ENCODE peak calls at places on chromosomes 12 and 14, in nine cellular contexts. One of them, this sample, is unnamed.

GRCh38 chr12:89684131-89684530 is 24.5 kb downstream of the ATP2B1 start:
- DNase-seq in CD8-positive, alpha-beta T cell: no peak
- DNase-seq in kidney: no peak
- DNase-seq in epithelial cell of esophagus: no peak
- DNase-seq in AG04449: no peak
- DNase-seq in fibroblast of villous mesenchyme: no peak
- DNase-seq in AG10803: no peak
- DNase-seq in esophagus muscularis mucosa: no peak
- DNase-seq in HepG2: no peak
- DNase-seq in this sample: no peak

GRCh38 chr14:36859119-36859518 is 197.5 kb downstream of the PAX9 start:
- DNase-seq in AG10803: no peak
- DNase-seq in HepG2: no peak
- DNase-seq in esophagus muscularis mucosa: no peak
- DNase-seq in AG04449: no peak
- DNase-seq in epithelial cell of esophagus: no peak
- DNase-seq in kidney: no peak
- DNase-seq in CD8-positive, alpha-beta T cell: no peak
- DNase-seq in fibroblast of villous mesenchyme: no peak
- DNase-seq in this sample: no peak

GRCh38 chr12:29610473-29611174 is 113.1 kb upstream of the OVCH1 start:
- DNase-seq in CD8-positive, alpha-beta T cell: no peak
- DNase-seq in HepG2: no peak
- DNase-seq in AG10803: no peak
- DNase-seq in fibroblast of villous mesenchyme: no peak
- DNase-seq in epithelial cell of esophagus: no peak
- DNase-seq in esophagus muscularis mucosa: no peak
- DNase-seq in kidney: no peak
- DNase-seq in AG04449: no peak
- DNase-seq in this sample: no peak

GRCh38 chr12:110022980-110023633 is 23.9 kb downstream of the ANKRD13A start:
- DNase-seq in AG10803: peak
- DNase-seq in CD8-positive, alpha-beta T cell: no peak
- DNase-seq in esophagus muscularis mucosa: no peak
- DNase-seq in kidney: no peak
- DNase-seq in fibroblast of villous mesenchyme: no peak
- DNase-seq in epithelial cell of esophagus: peak
- DNase-seq in AG04449: peak
- DNase-seq in HepG2: no peak
- DNase-seq in this sample: peak

GRCh38 chr12:1099158-1099557 is 108.1 kb downstream of the ERC1 start:
- DNase-seq in AG10803: no peak
- DNase-seq in HepG2: no peak
- DNase-seq in CD8-positive, alpha-beta T cell: no peak
- DNase-seq in esophagus muscularis mucosa: no peak
- DNase-seq in epithelial cell of esophagus: no peak
- DNase-seq in fibroblast of villous mesenchyme: no peak
- DNase-seq in AG04449: no peak
- DNase-seq in kidney: no peak
- DNase-seq in this sample: no peak

GRCh38 chr12:66070378-66071120 is 60.0 kb downstream of the LLPH start:
- DNase-seq in CD8-positive, alpha-beta T cell: no peak
- DNase-seq in AG04449: no peak
- DNase-seq in AG10803: no peak
- DNase-seq in epithelial cell of esophagus: no peak
- DNase-seq in fibroblast of villous mesenchyme: no peak
- DNase-seq in HepG2: no peak
- DNase-seq in esophagus muscularis mucosa: no peak
- DNase-seq in kidney: no peak
- DNase-seq in this sample: no peak

GRCh38 chr12:14854586-14855163 is 11.3 kb upstream of the ART4 start:
- DNase-seq in esophagus muscularis mucosa: no peak
- DNase-seq in kidney: no peak
- DNase-seq in fibroblast of villous mesenchyme: peak
- DNase-seq in AG10803: peak
- DNase-seq in epithelial cell of esophagus: no peak
- DNase-seq in HepG2: no peak
- DNase-seq in CD8-positive, alpha-beta T cell: no peak
- DNase-seq in AG04449: no peak
- DNase-seq in this sample: no peak

GRCh38 chr12:12903642-12904609 is 12.6 kb downstream of the GPRC5A start:
- DNase-seq in AG04449: no peak
- DNase-seq in CD8-positive, alpha-beta T cell: no peak
- DNase-seq in kidney: no peak
- DNase-seq in esophagus muscularis mucosa: no peak
- DNase-seq in AG10803: no peak
- DNase-seq in fibroblast of villous mesenchyme: no peak
- DNase-seq in epithelial cell of esophagus: peak
- DNase-seq in HepG2: peak
- DNase-seq in this sample: no peak

GRCh38 chr12:107472308-107472707 is 213.3 kb upstream of the PWP1 start:
- DNase-seq in fibroblast of villous mesenchyme: no peak
- DNase-seq in AG04449: no peak
- DNase-seq in HepG2: no peak
- DNase-seq in AG10803: no peak
- DNase-seq in kidney: no peak
- DNase-seq in esophagus muscularis mucosa: no peak
- DNase-seq in CD8-positive, alpha-beta T cell: no peak
- DNase-seq in epithelial cell of esophagus: no peak
- DNase-seq in this sample: no peak

GRCh38 chr12:104535383-104535782 is 78.6 kb downstream of the CHST11 start:
- DNase-seq in AG10803: peak
- DNase-seq in epithelial cell of esophagus: no peak
- DNase-seq in fibroblast of villous mesenchyme: no peak
- DNase-seq in AG04449: peak
- DNase-seq in HepG2: no peak
- DNase-seq in esophagus muscularis mucosa: no peak
- DNase-seq in CD8-positive, alpha-beta T cell: no peak
- DNase-seq in kidney: no peak
- DNase-seq in this sample: peak

GRCh38 chr12:117356048-117356447 is 5.4 kb downstream of the NOS1 start:
- DNase-seq in AG04449: no peak
- DNase-seq in CD8-positive, alpha-beta T cell: no peak
- DNase-seq in esophagus muscularis mucosa: no peak
- DNase-seq in kidney: no peak
- DNase-seq in HepG2: no peak
- DNase-seq in AG10803: peak
- DNase-seq in fibroblast of villous mesenchyme: no peak
- DNase-seq in epithelial cell of esophagus: peak
- DNase-seq in this sample: no peak

GRCh38 chr12:93813181-93813580 is 136.0 kb downstream of the CRADD start:
- DNase-seq in epithelial cell of esophagus: no peak
- DNase-seq in AG10803: peak
- DNase-seq in AG04449: no peak
- DNase-seq in fibroblast of villous mesenchyme: peak
- DNase-seq in CD8-positive, alpha-beta T cell: no peak
- DNase-seq in esophagus muscularis mucosa: no peak
- DNase-seq in HepG2: no peak
- DNase-seq in kidney: no peak
- DNase-seq in this sample: no peak

GRCh38 chr14:74476607-74477006 is 16.5 kb downstream of the NPC2 start:
- DNase-seq in kidney: peak
- DNase-seq in AG10803: no peak
- DNase-seq in esophagus muscularis mucosa: no peak
- DNase-seq in fibroblast of villous mesenchyme: no peak
- DNase-seq in epithelial cell of esophagus: no peak
- DNase-seq in HepG2: no peak
- DNase-seq in AG04449: no peak
- DNase-seq in CD8-positive, alpha-beta T cell: no peak
- DNase-seq in this sample: no peak

GRCh38 chr12:124232654-124232987 is 62.3 kb upstream of the RFLNA start:
- DNase-seq in CD8-positive, alpha-beta T cell: no peak
- DNase-seq in fibroblast of villous mesenchyme: no peak
- DNase-seq in HepG2: no peak
- DNase-seq in AG04449: no peak
- DNase-seq in kidney: no peak
- DNase-seq in esophagus muscularis mucosa: no peak
- DNase-seq in epithelial cell of esophagus: no peak
- DNase-seq in AG10803: no peak
- DNase-seq in this sample: no peak
- TF ChIP-seq CTCF in CD8-positive, alpha-beta T cell: no peak
- TF ChIP-seq CTCF in fibroblast of villous mesenchyme: no peak
- TF ChIP-seq CTCF in HepG2: no peak
- TF ChIP-seq CTCF in AG04449: no peak
- TF ChIP-seq CTCF in kidney: no peak
- TF ChIP-seq CTCF in esophagus muscularis mucosa: no peak
- TF ChIP-seq CTCF in epithelial cell of esophagus: no peak
- TF ChIP-seq CTCF in AG10803: no peak
- TF ChIP-seq CTCF in this sample: no peak

DNA sequence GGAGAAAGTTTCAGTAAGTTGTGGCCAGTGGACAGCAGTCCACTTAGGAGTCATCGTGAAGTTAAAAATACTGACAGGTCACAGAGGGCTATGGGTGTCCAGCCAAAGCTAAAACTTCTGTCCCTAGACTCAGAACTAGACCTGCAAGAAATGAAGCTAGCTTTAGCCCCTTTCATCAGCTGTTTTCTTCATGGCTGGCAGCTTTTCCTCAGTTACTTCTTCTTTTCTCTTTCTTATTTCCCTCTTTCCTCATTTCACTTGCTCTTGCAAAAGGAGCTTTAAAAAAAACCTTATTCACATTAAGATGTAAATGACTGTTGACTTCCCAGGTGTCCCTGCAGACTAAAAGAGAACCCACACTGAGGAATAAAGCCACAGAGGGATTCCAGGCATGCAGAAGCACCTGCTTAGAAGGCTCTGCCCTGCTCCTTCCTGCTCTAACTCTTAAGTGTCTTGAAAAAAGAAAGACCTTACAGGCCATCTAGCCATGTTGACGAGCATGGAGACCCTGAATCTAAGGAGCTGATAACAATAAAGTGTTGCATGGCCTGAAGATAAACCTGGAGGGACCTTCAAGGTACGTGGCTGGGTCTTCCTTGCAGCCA is 69.7 kb upstream of the CCND2 start:
- DNase-seq in HepG2: no peak
- DNase-seq in esophagus muscularis mucosa: peak
- DNase-seq in CD8-positive, alpha-beta T cell: no peak
- DNase-seq in AG10803: no peak
- DNase-seq in fibroblast of villous mesenchyme: no peak
- DNase-seq in kidney: no peak
- DNase-seq in epithelial cell of esophagus: no peak
- DNase-seq in AG04449: no peak
- DNase-seq in this sample: no peak
- H3K4me3 ChIP-seq in HepG2: no peak
- H3K4me3 ChIP-seq in esophagus muscularis mucosa: no peak
- H3K4me3 ChIP-seq in CD8-positive, alpha-beta T cell: no peak
- H3K4me3 ChIP-seq in AG10803: no peak
- H3K4me3 ChIP-seq in fibroblast of villous mesenchyme: no peak
- H3K4me3 ChIP-seq in kidney: no peak
- H3K4me3 ChIP-seq in epithelial cell of esophagus: no peak
- H3K4me3 ChIP-seq in AG04449: no peak
- H3K4me3 ChIP-seq in this sample: no peak

GRCh38 chr12:62525306-62525705 is 58.7 kb downstream of the MON2 start:
- DNase-seq in epithelial cell of esophagus: no peak
- DNase-seq in kidney: no peak
- DNase-seq in HepG2: no peak
- DNase-seq in fibroblast of villous mesenchyme: no peak
- DNase-seq in AG10803: no peak
- DNase-seq in esophagus muscularis mucosa: no peak
- DNase-seq in CD8-positive, alpha-beta T cell: no peak
- DNase-seq in AG04449: no peak
- DNase-seq in this sample: no peak

GRCh38 chr12:62523619-62524018 is 57.0 kb downstream of the MON2 start:
- DNase-seq in AG10803: no peak
- DNase-seq in HepG2: no peak
- DNase-seq in epithelial cell of esophagus: no peak
- DNase-seq in esophagus muscularis mucosa: no peak
- DNase-seq in kidney: no peak
- DNase-seq in AG04449: no peak
- DNase-seq in fibroblast of villous mesenchyme: no peak
- DNase-seq in CD8-positive, alpha-beta T cell: no peak
- DNase-seq in this sample: no peak

GRCh38 chr12:62520361-62520760 is 53.7 kb downstream of the MON2 start:
- DNase-seq in esophagus muscularis mucosa: no peak
- DNase-seq in AG04449: no peak
- DNase-seq in epithelial cell of esophagus: no peak
- DNase-seq in fibroblast of villous mesenchyme: no peak
- DNase-seq in HepG2: no peak
- DNase-seq in kidney: no peak
- DNase-seq in AG10803: no peak
- DNase-seq in CD8-positive, alpha-beta T cell: no peak
- DNase-seq in this sample: no peak

GRCh38 chr12:62519043-62519442 is 52.4 kb downstream of the MON2 start:
- DNase-seq in kidney: peak
- DNase-seq in AG10803: no peak
- DNase-seq in epithelial cell of esophagus: no peak
- DNase-seq in fibroblast of villous mesenchyme: no peak
- DNase-seq in AG04449: no peak
- DNase-seq in CD8-positive, alpha-beta T cell: no peak
- DNase-seq in esophagus muscularis mucosa: no peak
- DNase-seq in HepG2: no peak
- DNase-seq in this sample: no peak

DNA sequence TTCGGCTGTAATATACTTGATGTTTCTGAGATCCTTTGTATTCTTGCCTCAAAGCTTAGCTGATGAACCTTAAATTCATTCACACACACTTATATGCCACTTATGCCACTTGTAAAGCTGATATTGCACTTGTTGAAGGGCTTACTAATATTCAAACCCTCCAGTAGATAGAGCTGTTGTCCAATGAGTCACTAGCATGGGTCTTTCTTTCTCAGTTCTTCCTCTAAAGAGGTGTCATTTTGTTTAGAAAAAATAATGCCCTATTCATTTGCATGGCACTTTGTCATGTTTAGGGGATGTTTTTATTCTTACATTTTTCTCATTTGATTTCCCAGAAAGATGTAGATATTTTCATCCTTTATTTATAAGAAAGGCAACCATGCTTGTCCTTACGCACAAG is 56.4 kb downstream of the MON2 start:
- DNase-seq in esophagus muscularis mucosa: no peak
- DNase-seq in fibroblast of villous mesenchyme: no peak
- DNase-seq in CD8-positive, alpha-beta T cell: no peak
- DNase-seq in HepG2: no peak
- DNase-seq in AG10803: peak
- DNase-seq in epithelial cell of esophagus: peak
- DNase-seq in kidney: no peak
- DNase-seq in AG04449: no peak
- DNase-seq in this sample: no peak
- TF ChIP-seq CTCF in esophagus muscularis mucosa: no peak
- TF ChIP-seq CTCF in fibroblast of villous mesenchyme: no peak
- TF ChIP-seq CTCF in CD8-positive, alpha-beta T cell: no peak
- TF ChIP-seq CTCF in HepG2: no peak
- TF ChIP-seq CTCF in AG10803: peak
- TF ChIP-seq CTCF in epithelial cell of esophagus: no peak
- TF ChIP-seq CTCF in kidney: no peak
- TF ChIP-seq CTCF in AG04449: no peak
- TF ChIP-seq CTCF in this sample: no peak

DNA sequence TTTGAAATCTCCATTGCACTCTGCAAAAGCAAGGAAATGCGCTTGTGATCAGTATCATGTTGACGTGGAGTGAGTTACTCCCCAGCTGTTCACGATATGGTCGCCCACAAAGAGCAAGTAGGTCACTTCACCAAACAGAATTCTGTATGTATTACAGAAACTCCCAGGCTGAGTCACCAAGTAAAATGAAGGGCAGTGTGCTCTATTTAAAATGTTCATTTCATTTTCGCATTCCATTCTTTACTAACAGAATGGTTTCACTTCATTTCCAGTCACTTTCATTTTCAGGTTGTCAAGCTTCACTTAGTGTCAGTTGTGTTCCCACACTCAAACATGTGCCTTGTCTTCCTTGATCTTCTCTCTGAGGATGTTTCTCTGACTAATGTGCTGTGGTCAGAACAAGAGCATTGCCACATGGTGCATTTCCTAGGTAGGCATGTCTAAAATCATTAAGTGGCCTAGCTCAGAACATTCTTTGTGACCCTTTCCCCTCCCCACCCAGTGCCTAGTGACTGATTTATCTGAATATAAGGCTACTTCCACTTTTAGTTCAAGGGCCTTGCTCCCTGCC is 391.2 kb downstream of the RAD51B start:
- DNase-seq in HepG2: peak
- DNase-seq in AG04449: peak
- DNase-seq in fibroblast of villous mesenchyme: peak
- DNase-seq in esophagus muscularis mucosa: no peak
- DNase-seq in AG10803: peak
- DNase-seq in CD8-positive, alpha-beta T cell: peak
- DNase-seq in kidney: no peak
- DNase-seq in epithelial cell of esophagus: peak
- DNase-seq in this sample: peak
- H3K4me3 ChIP-seq in HepG2: no peak
- H3K4me3 ChIP-seq in AG04449: peak
- H3K4me3 ChIP-seq in fibroblast of villous mesenchyme: peak
- H3K4me3 ChIP-seq in esophagus muscularis mucosa: peak
- H3K4me3 ChIP-seq in AG10803: peak
- H3K4me3 ChIP-seq in CD8-positive, alpha-beta T cell: peak
- H3K4me3 ChIP-seq in kidney: peak
- H3K4me3 ChIP-seq in epithelial cell of esophagus: no peak
- H3K4me3 ChIP-seq in this sample: no peak

This sample was measured in astrocyte of the cerebellum.